ENCODE peak calls at places on chromosome 5, in seven cellular contexts. E, F, U, M, A, D and L are unnamed samples.
A peak's percentile ranks its signal among the peaks of the same experiment; 100 is the strongest.

GRCh38 chr5:36079200-36079761 is 12.6 kb upstream of the UGT3A2 start:
- DNase-seq in E (no peak), F (peak; percentile 55), U (no peak), M (no peak), A (no peak), D (no peak), L (no peak)

GRCh38 chr5:126544087-126544740 is 50.8 kb downstream of the ALDH7A1 start:
- DNase-seq in E (no peak), F (peak; percentile 46), U (no peak), M (no peak), A (no peak), D (no peak), L (no peak)

GRCh38 chr5:32909207-32909606 is 198.1 kb downstream of the NPR3 start:
- DNase-seq in E (no peak), F (no peak), U (peak; percentile 52), M (no peak), A (no peak), D (peak; percentile 33), L (no peak)

GRCh38 chr5:142894749-142895148 is 124.6 kb downstream of the ARHGAP26 start:
- DNase-seq in E (no peak), F (no peak), U (peak; percentile 55), M (no peak), A (no peak), D (peak; percentile 73), L (no peak)

GRCh38 chr5:178090856-178091255 is 22.5 kb upstream of the N4BP3 start:
- DNase-seq in E (no peak), F (no peak), U (no peak), M (no peak), A (no peak), D (no peak), L (no peak)

GRCh38 chr5:116271432-116271831 is 186.6 kb downstream of the COMMD10 start:
- DNase-seq in E (no peak), F (no peak), U (peak; percentile 10), M (no peak), A (peak; percentile 24), D (no peak), L (no peak)

GRCh38 chr5:122656107-122656506 is 118.8 kb upstream of the SNX2 start:
- DNase-seq in E (no peak), F (no peak), U (no peak), M (no peak), A (no peak), D (no peak), L (no peak)

GRCh38 chr5:124156408-124157027 is 589.9 kb downstream of the ZNF608 start:
- DNase-seq in E (no peak), F (no peak), U (no peak), M (no peak), A (no peak), D (no peak), L (no peak)

GRCh38 chr5:177494356-177495195 is 2.8 kb downstream of the PDLIM7 start:
- DNase-seq in E (no peak), F (peak; percentile 70), U (no peak), M (peak; percentile 83), A (peak; percentile 65), D (peak; percentile 60), L (peak; percentile 79)

GRCh38 chr5:152107225-152107624 is 182.6 kb upstream of the GLRA1 start:
- DNase-seq in E (no peak), F (no peak), U (no peak), M (no peak), A (no peak), D (no peak), L (no peak)

GRCh38 chr5:145294321-145294720 is 540.8 kb downstream of the PRELID2 start:
- DNase-seq in E (no peak), F (no peak), U (peak; percentile 14), M (no peak), A (no peak), D (no peak), L (no peak)

GRCh38 chr5:24167791-24168190 is 477.0 kb downstream of the CDH10 start:
- DNase-seq in E (no peak), F (no peak), U (no peak), M (no peak), A (no peak), D (no peak), L (no peak)

GRCh38 chr5:125210241-125210947 is 464.0 kb upstream of the ZNF608 start:
- DNase-seq in E (no peak), F (no peak), U (no peak), M (no peak), A (no peak), D (no peak), L (no peak)

GRCh38 chr5:90421136-90421535 is 11.6 kb upstream of the CETN3 start:
- DNase-seq in E (no peak), F (no peak), U (no peak), M (no peak), A (no peak), D (no peak), L (no peak)

GRCh38 chr5:161058751-161059150 is 206.7 kb upstream of the ATP10B start:
- DNase-seq in E (no peak), F (no peak), U (no peak), M (no peak), A (no peak), D (no peak), L (no peak)

GRCh38 chr5:159975462-159976019 is 33.4 kb upstream of the TTC1 start:
- DNase-seq in E (no peak), F (peak; percentile 26), U (peak; percentile 85), M (peak; percentile 37), A (peak; percentile 77), D (peak; percentile 89), L (no peak)

GRCh38 chr5:390571-391491 is 52.1 kb upstream of the EXOC3 start:
- DNase-seq in E (peak; percentile 3), F (no peak), U (no peak), M (no peak), A (no peak), D (no peak), L (no peak)

GRCh38 chr5:143111799-143112198 is 291.7 kb downstream of the NR3C1 start:
- DNase-seq in E (no peak), F (no peak), U (no peak), M (no peak), A (no peak), D (no peak), L (no peak)

GRCh38 chr5:34503379-34504346 is 152.5 kb upstream of the RAI14 start:
- DNase-seq in E (no peak), F (no peak), U (no peak), M (peak; percentile 37), A (no peak), D (no peak), L (no peak)

GRCh38 chr5:179123491-179124328 is 63.5 kb downstream of the ZNF354C start:
- DNase-seq in E (no peak), F (no peak), U (no peak), M (no peak), A (no peak), D (no peak), L (no peak)

GRCh38 chr5:75660678-75661465 is 49.6 kb downstream of the ANKDD1B start:
- DNase-seq in E (no peak), F (no peak), U (no peak), M (no peak), A (no peak), D (no peak), L (no peak)

GRCh38 chr5:56851258-56851941 is 36.1 kb downstream of the MAP3K1 start:
- DNase-seq in E (no peak), F (no peak), U (no peak), M (no peak), A (no peak), D (no peak), L (no peak)

GRCh38 chr5:78626009-78626571 is 22.5 kb downstream of the LHFPL2 start:
- DNase-seq in E (no peak), F (no peak), U (no peak), M (no peak), A (no peak), D (no peak), L (no peak)

GRCh38 chr5:176810084-176810597 is at the start of gene UNC5A:
- DNase-seq in E (peak; percentile 62), F (no peak), U (no peak), M (no peak), A (no peak), D (no peak), L (peak; percentile 82)

GRCh38 chr5:149583394-149583793 is 2.1 kb downstream of the ARHGEF37 start:
- DNase-seq in E (no peak), F (no peak), U (no peak), M (no peak), A (no peak), D (no peak), L (no peak)

GRCh38 chr5:50684721-50685120 is 18.3 kb downstream of the PARP8 start:
- DNase-seq in E (no peak), F (no peak), U (no peak), M (no peak), A (no peak), D (no peak), L (no peak)

GRCh38 chr5:77064040-77064439 is 23.0 kb downstream of the ZBED3 start:
- DNase-seq in E (no peak), F (no peak), U (no peak), M (no peak), A (no peak), D (no peak), L (no peak)
- TF ChIP-seq CTCF in E (peak; percentile 34), F (no peak), U (no peak), M (no peak), A (no peak), D (no peak), L (no peak)

GRCh38 chr5:62964428-62964827 is 385.8 kb downstream of the LRRC70 start:
- DNase-seq in E (no peak), F (no peak), U (no peak), M (no peak), A (no peak), D (no peak), L (no peak)
- TF ChIP-seq CTCF in E (no peak), F (no peak), U (no peak), M (no peak), A (no peak), D (no peak), L (no peak)

GRCh38 chr5:61623401-61624069 is 291.5 kb downstream of the ZSWIM6 start:
- DNase-seq in E (no peak), F (peak; percentile 54), U (no peak), M (no peak), A (no peak), D (no peak), L (no peak)
- TF ChIP-seq CTCF in E (peak; percentile 51), F (peak; percentile 42), U (peak; percentile 22), M (no peak), A (peak; percentile 23), D (no peak), L (no peak)

GRCh38 chr5:169745441-169746146 is 108.5 kb downstream of the DOCK2 start:
- DNase-seq in E (no peak), F (no peak), U (peak; percentile 67), M (no peak), A (no peak), D (peak; percentile 37), L (no peak)

GRCh38 chr5:169746147-169746694 is 109.1 kb downstream of the DOCK2 start:
- DNase-seq in E (no peak), F (no peak), U (no peak), M (no peak), A (no peak), D (no peak), L (no peak)

GRCh38 chr5:169748189-169748588 is 111.1 kb downstream of the DOCK2 start:
- DNase-seq in E (no peak), F (no peak), U (no peak), M (no peak), A (no peak), D (no peak), L (no peak)

GRCh38 chr5:169751490-169751889 is 114.4 kb downstream of the DOCK2 start:
- DNase-seq in E (no peak), F (no peak), U (no peak), M (no peak), A (no peak), D (no peak), L (no peak)

GRCh38 chr5:169749295-169749694 is 112.2 kb downstream of the DOCK2 start:
- DNase-seq in E (no peak), F (no peak), U (no peak), M (no peak), A (no peak), D (no peak), L (no peak)
- TF ChIP-seq CTCF in E (no peak), F (no peak), U (no peak), M (no peak), A (no peak), D (no peak), L (no peak)